ENCODE peak calls at places on chromosomes 16 and 17, in ten cellular contexts. K, I, F, O, P, L, V, S, A and X are unnamed samples.

GRCh38 chr17:39080416-39081179 is 70.8 kb downstream of the PLXDC1 start:
- DNase-seq in K (no peak), I (no peak), F (peak), O (no peak), P (no peak), L (no peak), V (no peak), S (no peak), A (no peak), X (no peak)

GRCh38 chr16:70737377-70738082 is 51.7 kb upstream of the MTSS2 start:
- DNase-seq in K (no peak), I (no peak), F (no peak), O (peak), P (no peak), L (peak), V (peak), S (no peak), A (peak), X (no peak)

GRCh38 chr16:24821129-24821528 is 24.6 kb upstream of the SLC5A11 start:
- DNase-seq in K (no peak), I (no peak), F (no peak), O (no peak), P (no peak), L (no peak), V (no peak), S (no peak), A (no peak), X (no peak)

GRCh38 chr17:57834146-57834741 is 15.6 kb downstream of the MRPS23 start:
- DNase-seq in K (no peak), I (no peak), F (no peak), O (no peak), P (no peak), L (no peak), V (no peak), S (peak), A (no peak), X (no peak)

GRCh38 chr17:40956401-40957254 is 10.1 kb downstream of the KRT39 start:
- DNase-seq in K (peak), I (no peak), F (no peak), O (peak), P (no peak), L (no peak), V (no peak), S (no peak), A (no peak), X (peak)

GRCh38 chr17:42285346-42286050 is 2.8 kb upstream of the STAT5A start:
- DNase-seq in K (no peak), I (no peak), F (no peak), O (no peak), P (no peak), L (no peak), V (no peak), S (no peak), A (no peak), X (no peak)

GRCh38 chr17:34306466-34306865 is 12.8 kb upstream of the CCL8 start:
- DNase-seq in K (no peak), I (no peak), F (peak), O (peak), P (no peak), L (no peak), V (no peak), S (no peak), A (no peak), X (no peak)

GRCh38 chr16:24568392-24568791 is 29.0 kb downstream of the RBBP6 start:
- DNase-seq in K (no peak), I (no peak), F (no peak), O (no peak), P (no peak), L (no peak), V (no peak), S (no peak), A (no peak), X (no peak)

GRCh38 chr17:149897-150575 is 12.7 kb downstream of the SCGB1C2 start:
- DNase-seq in K (peak), I (no peak), F (no peak), O (no peak), P (no peak), L (no peak), V (no peak), S (no peak), A (no peak), X (no peak)